ENCODE peak calls at places on chromosomes 16 and 17, in eight cellular contexts. H is left ventricle myocardium inferior, Q is prostate gland, Z is B cell, C is astrocyte of the spinal cord, E is endodermal cell, A is neural progenitor cell, J is astrocyte of the cerebellum. P is an unnamed sample.

GRCh38 chr16:80623376-80623775 is 82.6 kb downstream of the DYNLRB2 start:
- DNase-seq in E (peak), A (no peak), C (peak), H (no peak), Z (no peak), Q (no peak), J (peak), P (no peak)

GRCh38 chr16:75252946-75253911 is 1.8 kb upstream of the BCAR1 start:
- DNase-seq in E (peak), H (no peak), Q (no peak), C (peak), Z (no peak), J (no peak), A (peak), P (no peak)

GRCh38 chr16:14399397-14400284 is 230.4 kb downstream of the PARN start:
- DNase-seq in H (peak), C (peak), Z (no peak), A (peak), E (no peak), J (peak), Q (no peak), P (no peak)

GRCh38 chr17:50531428-50532025 is 1.0 kb upstream of the EPN3 start:
- DNase-seq in A (no peak), Q (no peak), H (no peak), C (no peak), E (no peak), J (no peak), Z (no peak), P (no peak)

GRCh38 chr17:46013502-46014165 is 14.6 kb downstream of the STH start:
- DNase-seq in H (no peak), J (no peak), C (peak), E (no peak), Q (no peak), Z (no peak), A (peak), P (no peak)

GRCh38 chr17:561118-561517 is 153.5 kb downstream of the VPS53 start:
- DNase-seq in E (no peak), H (no peak), Z (no peak), J (no peak), C (peak), Q (no peak), A (no peak), P (no peak)

GRCh38 chr17:45368661-45369060 is 51.8 kb upstream of the MAP3K14 start:
- DNase-seq in Q (no peak), E (no peak), Z (no peak), J (peak), C (peak), A (no peak), H (no peak), P (no peak)

GRCh38 chr16:46914556-46915201 is 30.5 kb downstream of the GPT2 start:
- DNase-seq in E (no peak), A (no peak), Z (no peak), C (no peak), J (no peak), H (no peak), Q (no peak), P (no peak)

GRCh38 chr16:81548901-81549546 is 104.4 kb downstream of the CMIP start:
- DNase-seq in H (no peak), A (no peak), Q (no peak), C (no peak), Z (no peak), E (no peak), J (no peak), P (peak)

GRCh38 chr16:28210264-28210663 is 1.5 kb downstream of the XPO6 start:
- DNase-seq in A (no peak), J (no peak), Q (no peak), Z (no peak), C (no peak), H (no peak), E (no peak), P (no peak)

GRCh38 chr17:49198206-49198605 is 12.2 kb downstream of the GNGT2 start:
- DNase-seq in J (no peak), Z (no peak), C (no peak), H (no peak), A (no peak), Q (no peak), E (no peak), P (no peak)

GRCh38 chr17:80279895-80280294 is 19.2 kb downstream of the RNF213 start:
- DNase-seq in Q (no peak), J (peak), H (peak), Z (no peak), E (no peak), A (no peak), C (peak), P (no peak)

GRCh38 chr17:17108681-17109049 is 66.4 kb downstream of the MPRIP start:
- DNase-seq in J (no peak), Q (peak), C (no peak), H (peak), Z (no peak), E (peak), A (no peak), P (no peak)

GRCh38 chr17:57035971-57036481 is 49.0 kb upstream of the AKAP1 start:
- DNase-seq in C (no peak), H (no peak), J (no peak), E (no peak), Z (no peak), A (no peak), Q (peak), P (no peak)

GRCh38 chr17:18267927-18268711 is 7.7 kb downstream of the MIEF2 start:
- DNase-seq in H (no peak), E (peak), Q (no peak), C (peak), A (peak), Z (no peak), J (no peak), P (no peak)

GRCh38 chr16:66740010-66740409 is 11.4 kb downstream of the DYNC1LI2 start:
- DNase-seq in H (no peak), C (peak), E (peak), A (peak), Q (no peak), J (no peak), Z (peak), P (no peak)

GRCh38 chr17:57572062-57572461 is 173.0 kb downstream of the CCDC182 start:
- DNase-seq in Z (no peak), Q (no peak), J (no peak), C (no peak), A (no peak), E (no peak), H (no peak), P (no peak)

GRCh38 chr16:23509763-23510153 is 536 bp downstream of the GGA2 start:
- DNase-seq in E (peak), A (peak), J (no peak), H (no peak), Z (peak), C (peak), Q (no peak), P (no peak)

GRCh38 chr16:56370836-56371235 is 54.5 kb downstream of the AMFR start:
- DNase-seq in Z (no peak), E (no peak), H (no peak), A (no peak), Q (no peak), C (peak), J (no peak), P (no peak)

GRCh38 chr17:880074-880870 is 98.1 kb downstream of the MRM3 start:
- DNase-seq in Q (no peak), A (no peak), C (peak), E (no peak), Z (no peak), H (no peak), J (no peak), P (no peak)

GRCh38 chr17:41647940-41648410 is 23.6 kb upstream of the KRT17 start:
- DNase-seq in H (peak), C (peak), J (peak), Z (peak), Q (peak), E (peak), A (peak), P (peak)

GRCh38 chr17:10127819-10128375 is 70.5 kb downstream of the GAS7 start:
- DNase-seq in J (peak), C (peak), E (peak), H (peak), A (peak), Z (no peak), Q (no peak), P (no peak)

GRCh38 chr17:6648181-6648580 is 3.2 kb downstream of the MED31 start:
- DNase-seq in H (no peak), C (no peak), Q (no peak), A (no peak), J (no peak), E (no peak), Z (no peak), P (no peak)

GRCh38 chr17:77433385-77434135 is 292.8 kb downstream of the SEC14L1 start:
- DNase-seq in J (no peak), Z (peak), A (no peak), Q (no peak), H (peak), E (no peak), C (peak), P (no peak)

GRCh38 chr17:8221663-8222379 is 11.4 kb upstream of the AURKB start:
- DNase-seq in Z (peak), J (peak), H (peak), E (peak), Q (peak), A (peak), C (peak), P (peak)

GRCh38 chr17:7440113-7440822 is 956 bp downstream of the FGF11 start:
- DNase-seq in A (peak), E (peak), J (no peak), H (peak), Z (peak), C (peak), Q (peak), P (no peak)

GRCh38 chr17:28174352-28175046 is 132.0 kb downstream of the NLK start:
- DNase-seq in Q (no peak), H (no peak), C (no peak), A (no peak), J (no peak), Z (no peak), E (peak), P (no peak)

GRCh38 chr16:15572329-15573001 is 70.5 kb downstream of the MARF1 start:
- DNase-seq in E (no peak), Q (no peak), J (peak), C (peak), H (no peak), Z (no peak), A (no peak), P (no peak)

GRCh38 chr17:47663997-47664941 is 14.6 kb downstream of the KPNB1 start:
- DNase-seq in C (peak), A (peak), Z (peak), E (peak), J (peak), Q (peak), H (no peak), P (peak)

GRCh38 chr17:44061446-44061845 is 5.0 kb downstream of the LSM12 start:
- DNase-seq in J (no peak), C (no peak), E (no peak), Q (no peak), Z (no peak), H (no peak), A (no peak), P (no peak)

GRCh38 chr17:36657763-36658490 is 56.5 kb downstream of the MRM1 start:
- DNase-seq in E (peak), Z (peak), C (no peak), H (no peak), J (no peak), A (peak), Q (no peak), P (peak)

GRCh38 chr17:60695960-60696359 is 18.3 kb downstream of the BCAS3 start:
- DNase-seq in E (peak), Z (no peak), Q (no peak), C (no peak), J (no peak), A (no peak), H (no peak), P (no peak)

GRCh38 chr17:2060681-2061440 is 6.0 kb downstream of the HIC1 start:
- DNase-seq in Z (no peak), Q (no peak), E (no peak), H (no peak), J (no peak), A (no peak), C (no peak), P (no peak)

GRCh38 chr16:27238016-27238587 is 30.5 kb downstream of the NSMCE1 start:
- DNase-seq in H (no peak), Z (peak), C (no peak), Q (no peak), A (no peak), E (no peak), J (no peak), P (no peak)

DNA sequence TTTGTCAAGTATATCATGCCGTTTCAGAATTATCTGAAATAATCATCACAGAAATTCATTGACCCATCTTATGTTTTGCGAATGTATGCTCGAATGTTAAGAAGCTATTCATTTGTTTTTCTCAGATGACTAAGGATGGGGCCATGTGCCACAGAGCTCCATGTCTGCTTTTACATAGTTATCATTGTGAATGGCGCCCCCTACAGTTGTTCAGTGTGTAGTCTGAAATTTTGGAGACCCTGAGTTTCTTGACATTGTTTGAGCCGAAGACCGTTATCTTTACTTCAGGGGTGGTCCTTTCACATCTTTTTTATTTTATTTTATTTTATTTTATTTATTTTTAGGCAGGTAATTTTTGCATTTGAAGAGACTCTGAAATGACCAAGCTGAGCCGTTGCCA is 972.0 kb upstream of the RBFOX1 start:
- DNase-seq in E (no peak), J (no peak), Q (no peak), A (no peak), Z (no peak), H (no peak), C (no peak), P (no peak)
- TF ChIP-seq CTCF in E (peak), J (no peak), Q (no peak), A (peak), Z (no peak), H (no peak), C (no peak), P (peak)

DNA sequence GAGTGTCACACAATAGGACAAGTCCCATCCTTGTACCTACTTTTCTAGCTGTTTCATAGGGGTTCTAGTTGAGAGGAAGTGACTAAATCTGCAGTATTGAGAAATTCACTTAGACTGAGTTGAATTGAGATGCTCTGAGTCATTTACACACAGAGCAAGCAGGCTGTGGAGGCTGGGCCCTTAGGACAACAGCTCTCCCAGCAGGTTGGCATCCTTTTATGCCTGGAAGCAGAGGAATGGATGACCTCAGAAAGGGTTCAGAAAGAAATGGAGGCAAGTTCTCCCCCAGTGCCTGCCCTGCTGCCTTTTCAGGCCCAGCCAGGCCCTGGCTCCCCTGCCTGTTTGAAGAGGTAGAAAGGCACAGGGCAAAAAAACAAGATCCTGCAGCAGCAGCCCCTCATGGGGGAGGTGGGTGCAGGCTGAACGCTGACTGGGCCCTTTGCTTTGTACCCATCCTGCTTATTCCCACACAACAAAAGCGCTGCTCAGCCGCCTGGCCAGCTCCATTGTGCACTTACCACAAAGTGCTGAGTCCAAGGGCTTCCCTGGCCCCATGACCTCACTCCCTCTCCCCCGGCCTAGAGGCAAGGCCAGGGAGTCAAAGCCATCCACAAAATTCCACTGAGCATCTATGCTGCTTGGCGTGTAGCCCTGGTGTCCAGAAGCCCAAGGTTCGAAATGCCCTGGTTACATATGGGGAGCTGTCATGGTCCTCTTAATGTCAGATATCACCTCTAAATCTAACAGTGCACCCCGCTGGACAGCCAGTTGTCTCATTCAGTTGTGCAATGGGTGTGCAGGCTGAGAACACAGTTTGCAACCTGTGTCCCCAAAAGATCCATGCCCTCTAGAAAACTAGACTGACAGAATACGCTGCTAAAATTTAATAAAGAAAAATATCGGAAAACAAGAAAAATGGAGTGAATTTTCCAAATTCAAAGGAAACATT is 5.4 kb upstream of the CRYBA1 start:
- DNase-seq in E (peak), H (no peak), Q (no peak), Z (no peak), C (peak), A (peak), J (peak), P (no peak)
- TF ChIP-seq CTCF in E (peak), H (no peak), Q (no peak), Z (no peak), C (peak), A (peak), J (peak), P (no peak)

GRCh38 chr17:74770498-74771318 is 5.4 kb downstream of the NAT9 start:
- DNase-seq in H (peak), C (peak), A (peak), J (no peak), Q (peak), E (peak), Z (peak), P (peak)

GRCh38 chr17:74769856-74770497 is 6.2 kb downstream of the NAT9 start:
- DNase-seq in A (no peak), Q (no peak), J (no peak), Z (no peak), C (no peak), E (no peak), H (no peak), P (no peak)

GRCh38 chr17:74773414-74773813 is 2.7 kb downstream of the NAT9 start:
- DNase-seq in Z (no peak), E (no peak), Q (no peak), A (no peak), J (no peak), H (no peak), C (no peak), P (no peak)

GRCh38 chr17:74772071-74772470 is 4.1 kb downstream of the NAT9 start:
- DNase-seq in J (no peak), A (no peak), C (no peak), Q (no peak), Z (no peak), H (no peak), E (no peak), P (no peak)

GRCh38 chr17:74771319-74771914 is 4.7 kb downstream of the NAT9 start:
- DNase-seq in H (no peak), J (no peak), E (no peak), A (no peak), Q (no peak), Z (no peak), C (no peak), P (no peak)
- TF ChIP-seq CTCF in H (no peak), J (no peak), E (no peak), A (no peak), Q (no peak), Z (no peak), C (no peak), P (no peak)

DNA sequence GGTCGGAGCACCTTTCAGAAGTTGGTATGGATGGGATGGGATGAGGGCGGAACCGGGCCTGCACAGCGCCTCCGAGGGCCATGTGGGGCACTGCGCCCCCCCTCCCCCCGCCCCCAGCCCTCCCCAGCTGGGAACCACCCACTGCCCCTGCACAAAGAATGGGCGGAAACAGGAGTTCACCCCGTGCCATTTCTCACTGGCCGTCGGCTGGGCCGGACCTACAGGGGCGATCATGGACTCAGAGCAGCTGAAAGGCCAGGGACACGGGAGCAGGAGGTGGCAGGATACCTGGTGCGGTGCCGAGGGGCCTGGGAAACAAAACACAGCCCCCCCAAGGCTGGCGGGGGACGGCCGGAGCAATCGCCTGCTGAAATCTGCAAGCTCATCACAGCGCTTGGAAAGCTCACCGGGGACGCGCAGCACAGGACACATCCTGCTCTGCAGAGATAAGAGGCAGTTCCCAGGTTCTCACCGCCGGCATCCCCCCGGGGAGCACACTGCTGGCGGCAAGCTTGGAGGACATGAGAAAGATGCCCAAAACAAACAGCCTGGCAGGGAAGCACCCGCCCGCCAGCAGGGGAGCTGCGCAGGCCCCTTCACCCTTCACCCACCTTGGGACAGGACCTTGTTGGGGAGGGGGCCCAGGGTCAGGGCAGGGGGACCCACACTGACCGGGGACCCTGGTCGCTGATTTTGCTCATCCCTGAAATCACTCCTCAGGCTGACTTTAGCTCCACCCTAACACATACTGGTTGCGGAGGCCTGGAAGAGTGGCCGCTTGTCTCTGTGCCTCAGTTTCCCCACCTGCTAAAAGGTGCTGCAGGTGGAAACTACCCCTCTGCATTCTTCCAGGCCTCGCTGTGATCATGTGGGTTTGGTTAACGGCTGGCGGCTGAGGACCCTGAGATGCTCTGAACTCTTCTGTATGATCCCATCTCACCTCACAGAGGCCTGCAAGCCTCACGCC is 263.9 kb downstream of the C16orf95 start:
- DNase-seq in E (peak), H (no peak), A (peak), C (no peak), J (no peak), Q (no peak), Z (no peak), P (no peak)
- TF ChIP-seq CTCF in E (peak), H (no peak), A (peak), C (peak), J (no peak), Q (no peak), Z (no peak), P (peak)

GRCh38 chr17:4017377-4017776 is 53.1 kb upstream of the ATP2A3 start:
- DNase-seq in H (no peak), A (no peak), J (no peak), E (no peak), Z (no peak), Q (no peak), C (no peak), P (no peak)
- TF ChIP-seq CTCF in H (peak), A (peak), J (no peak), E (peak), Z (no peak), Q (no peak), C (no peak), P (peak)

GRCh38 chr16:21302454-21302853 is 24.4 kb upstream of the CRYM start:
- DNase-seq in C (no peak), Z (no peak), E (peak), J (no peak), H (no peak), A (peak), Q (no peak), P (no peak)

GRCh38 chr16:21302898-21303528 is 24.9 kb upstream of the CRYM start:
- DNase-seq in E (no peak), H (no peak), C (peak), Q (no peak), J (no peak), Z (no peak), A (no peak), P (no peak)

GRCh38 chr16:21301895-21302291 is 23.8 kb upstream of the CRYM start:
- DNase-seq in Z (no peak), H (no peak), J (no peak), C (peak), A (no peak), E (no peak), Q (no peak), P (no peak)

GRCh38 chr16:21301168-21301894 is 23.2 kb upstream of the CRYM start:
- DNase-seq in Q (peak), C (peak), E (peak), Z (peak), H (peak), J (no peak), A (peak), P (peak)

GRCh38 chr16:21300309-21301167 is 22.4 kb upstream of the CRYM start:
- DNase-seq in E (peak), C (peak), H (peak), Z (peak), A (peak), Q (peak), J (peak), P (peak)
- TF ChIP-seq CTCF in E (peak), C (peak), H (peak), Z (no peak), A (peak), Q (peak), J (peak), P (peak)

P was measured in progenitor cell of endocrine pancreas.